ENCODE peak calls at places on chromosomes 12 and 14, in five cellular contexts. H, V, M, B and J are unnamed samples.

GRCh38 chr14:101947577-101947903 is 16.8 kb upstream of the DYNC1H1 start:
- DNase-seq in B (no peak), H (no peak), M (no peak), V (no peak), J (no peak)

GRCh38 chr12:71605034-71605433 is 58.6 kb downstream of the ZFC3H1 start:
- DNase-seq in B (no peak), M (no peak), H (no peak), V (no peak), J (no peak)

GRCh38 chr12:40947812-40948211 is 240.3 kb upstream of the PDZRN4 start:
- DNase-seq in V (no peak), B (no peak), H (peak; percentile 13), M (no peak), J (no peak)

GRCh38 chr12:112979281-112979680 is 962 bp downstream of the OAS2 start:
- DNase-seq in M (no peak), B (no peak), H (no peak), V (no peak), J (no peak)

GRCh38 chr12:27333311-27334009 is 824 bp downstream of the BMAL2 start:
- DNase-seq in M (no peak), V (no peak), H (no peak), B (peak; percentile 9), J (no peak)

GRCh38 chr12:8065991-8066594 is at the start of gene C3AR1:
- DNase-seq in H (peak; percentile 83), M (no peak), B (peak; percentile 51), V (no peak), J (no peak)

GRCh38 chr14:76432967-76433752 is 57.2 kb downstream of the ESRRB start:
- DNase-seq in B (no peak), M (no peak), H (no peak), V (no peak), J (no peak)

GRCh38 chr14:85599939-85600338 is 70.0 kb downstream of the FLRT2 start:
- DNase-seq in M (no peak), V (no peak), B (no peak), H (peak; percentile 76), J (no peak)

GRCh38 chr12:94255428-94255827 is 107.1 kb downstream of the PLXNC1 start:
- DNase-seq in V (no peak), B (no peak), M (no peak), H (no peak), J (no peak)
- TF ChIP-seq CTCF in V (no peak), B (no peak), M (no peak), H (no peak), J (no peak)

DNA sequence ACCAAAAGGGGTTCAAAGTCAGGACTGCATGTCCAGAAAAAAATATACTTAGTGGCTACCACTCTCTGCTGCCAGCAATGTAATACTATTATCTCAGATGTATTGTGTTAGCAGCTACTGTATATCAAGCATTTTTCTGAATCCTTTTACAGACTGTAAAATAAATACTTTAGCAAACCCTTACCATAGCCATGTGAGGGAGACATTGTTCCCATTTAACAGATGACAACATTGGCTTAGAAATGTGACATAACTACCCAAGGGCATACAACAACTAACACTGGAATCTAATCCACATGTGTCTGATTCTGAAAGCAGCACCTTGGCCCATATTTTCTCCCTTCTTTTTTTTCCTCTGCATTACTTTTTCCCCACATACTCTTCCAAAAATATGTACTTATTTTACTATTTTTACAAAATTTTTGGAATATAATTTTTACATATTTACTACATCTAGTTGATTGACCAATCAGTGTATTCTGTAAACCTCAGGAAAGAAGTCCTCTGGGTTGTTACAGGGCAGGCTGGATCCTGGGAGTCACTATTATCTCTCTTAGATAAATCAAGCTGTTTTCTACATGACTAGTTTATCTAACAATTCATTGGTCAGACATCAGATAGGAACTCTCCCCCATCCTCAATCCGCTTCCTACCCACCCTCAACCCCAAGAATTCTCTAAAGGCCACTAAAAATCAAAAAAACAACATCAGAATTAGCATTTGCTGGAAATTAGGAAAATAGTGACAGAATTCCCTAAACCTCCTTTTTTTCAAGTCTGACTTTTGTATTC is 154.1 kb downstream of the BTG1 start:
- DNase-seq in M (no peak), B (no peak), V (no peak), H (no peak), J (no peak)
- TF ChIP-seq CTCF in M (no peak), B (peak; percentile 11), V (no peak), H (no peak), J (no peak)

DNA sequence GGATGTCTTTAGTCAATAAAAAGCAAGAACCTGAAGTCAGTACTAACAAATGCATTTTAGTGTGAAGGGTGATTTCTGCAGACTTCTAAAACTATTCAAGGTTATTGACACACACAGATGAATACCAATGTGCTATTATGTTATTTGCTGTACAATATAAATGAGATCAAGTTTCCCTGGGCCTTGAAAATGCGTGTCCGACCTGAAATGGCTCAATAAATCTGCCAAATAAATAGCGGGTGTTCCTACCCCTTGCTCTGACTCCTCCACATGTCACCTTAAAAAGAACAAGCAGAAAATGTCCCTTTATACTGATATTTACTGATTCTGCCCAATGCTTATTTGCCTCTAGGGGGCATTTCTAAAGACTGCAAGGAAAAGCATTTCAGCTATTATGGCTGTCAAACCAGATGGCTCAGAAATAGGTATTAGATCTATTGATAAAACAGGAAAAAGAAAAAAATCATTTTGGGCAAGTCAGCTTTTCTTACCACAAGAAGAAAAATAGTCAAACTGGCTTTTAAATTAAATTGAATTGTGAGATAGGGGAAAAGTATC is 367.3 kb upstream of the KITLG start:
- DNase-seq in M (no peak), B (no peak), H (no peak), V (no peak), J (no peak)
- TF ChIP-seq CTCF in M (no peak), B (no peak), H (no peak), V (no peak), J (no peak)

GRCh38 chr14:73634333-73634833 is 10.4 kb upstream of the DNAL1 start:
- DNase-seq in H (peak; percentile 36), M (no peak), V (no peak), B (no peak), J (no peak)
- TF ChIP-seq CTCF in H (peak; percentile 20), M (peak; percentile 17), V (no peak), B (no peak), J (peak; percentile 9)

GRCh38 chr12:76117067-76117691 is 32.7 kb upstream of the NAP1L1 start:
- DNase-seq in H (no peak), V (no peak), M (no peak), B (no peak), J (no peak)
- TF ChIP-seq CTCF in H (no peak), V (no peak), M (no peak), B (no peak), J (no peak)

DNA sequence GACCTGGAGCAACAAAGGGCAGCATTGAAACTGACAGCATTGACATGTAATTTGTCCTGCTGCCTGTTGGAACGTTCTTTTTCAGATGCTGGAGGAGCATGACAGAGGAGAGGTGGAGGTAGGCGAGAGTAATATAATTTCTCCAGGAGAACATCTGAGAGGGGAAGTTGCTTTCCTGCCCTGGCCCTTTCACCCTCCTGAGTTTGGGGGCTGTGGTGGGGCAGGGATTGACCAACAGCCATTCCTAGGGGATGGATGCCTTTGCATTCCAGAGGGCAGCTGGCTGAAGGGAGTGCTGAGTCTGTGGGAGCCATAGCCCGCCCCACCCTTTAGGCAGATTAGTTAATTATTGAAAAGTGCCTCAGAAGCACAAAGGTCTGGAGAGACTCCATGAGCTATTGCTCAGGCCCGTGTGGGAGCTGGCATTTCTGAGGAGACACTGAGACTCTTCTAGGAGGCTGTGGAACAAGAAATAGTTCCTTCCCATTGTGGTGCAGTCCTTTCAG is 73.5 kb downstream of the ARF6 start:
- DNase-seq in V (no peak), H (peak; percentile 42), M (no peak), B (no peak), J (no peak)
- TF ChIP-seq CTCF in V (no peak), H (no peak), M (no peak), B (no peak), J (peak; percentile 16)

GRCh38 chr12:20716037-20716436 is 20.9 kb downstream of the SLCO1C1 start:
- DNase-seq in M (no peak), B (no peak), V (no peak), H (no peak), J (no peak)
- TF ChIP-seq CTCF in M (no peak), B (no peak), V (no peak), H (no peak), J (no peak)

GRCh38 chr12:65565601-65566560 is 258.4 kb upstream of the HMGA2 start:
- DNase-seq in M (peak; percentile 90), B (peak; percentile 39), V (no peak), H (peak; percentile 99), J (no peak)
- TF ChIP-seq CTCF in M (no peak), B (no peak), V (no peak), H (peak; percentile 12), J (no peak)

GRCh38 chr12:39805651-39806050 is 186.0 kb upstream of the ABCD2 start:
- DNase-seq in V (no peak), M (no peak), B (no peak), H (no peak), J (no peak)

GRCh38 chr12:39804479-39805241 is 185.1 kb upstream of the ABCD2 start:
- DNase-seq in M (no peak), B (no peak), H (no peak), V (no peak), J (no peak)

GRCh38 chr12:39807043-39807442 is 187.4 kb upstream of the ABCD2 start:
- DNase-seq in H (no peak), M (no peak), B (peak; percentile 65), V (no peak), J (no peak)

GRCh38 chr12:39798977-39799376 is 179.4 kb upstream of the ABCD2 start:
- DNase-seq in H (no peak), V (no peak), M (no peak), B (no peak), J (no peak)

DNA sequence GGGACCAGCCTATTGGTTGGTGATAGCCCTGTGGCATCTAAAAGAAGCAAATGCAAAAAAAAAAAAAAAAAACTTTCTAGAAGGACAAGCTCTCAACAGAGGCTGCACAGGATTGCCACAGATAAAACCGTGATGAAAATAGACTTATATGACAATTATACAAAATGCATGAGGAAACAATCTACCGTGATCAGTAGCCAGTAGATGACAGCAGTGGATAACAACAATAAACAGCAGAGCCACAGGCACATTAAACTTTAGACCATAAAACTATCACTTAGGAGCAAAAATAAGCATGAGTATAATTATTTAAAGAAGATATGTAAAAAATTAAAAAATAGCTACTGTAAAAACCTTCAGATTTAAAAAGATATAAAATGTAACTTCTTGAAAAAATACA is 183.5 kb upstream of the ABCD2 start:
- DNase-seq in B (no peak), M (no peak), H (no peak), V (no peak), J (no peak)
- TF ChIP-seq CTCF in B (no peak), M (no peak), H (no peak), V (no peak), J (no peak)